ENCODE peak calls at places on chromosomes 12 and 14, in ten cellular contexts. One of them, this sample, is unnamed.

GRCh38 chr12:104465379-104465778 is 8.6 kb downstream of the CHST11 start:
- DNase-seq in GM12878: no peak
- DNase-seq in fibroblast of pulmonary artery: no peak
- DNase-seq in fibroblast of the aortic adventitia: no peak
- DNase-seq in Caco-2: no peak
- DNase-seq in lung: no peak
- DNase-seq in tibial artery: no peak
- DNase-seq in left ventricle myocardium inferior: no peak
- DNase-seq in cardiac fibroblast: no peak
- DNase-seq in fibroblast of villous mesenchyme: no peak
- DNase-seq in this sample: no peak

GRCh38 chr12:49487605-49488004 is 51.2 kb upstream of the KCNH3 start:
- DNase-seq in GM12878: peak
- DNase-seq in fibroblast of pulmonary artery: no peak
- DNase-seq in fibroblast of the aortic adventitia: no peak
- DNase-seq in Caco-2: no peak
- DNase-seq in lung: no peak
- DNase-seq in tibial artery: no peak
- DNase-seq in left ventricle myocardium inferior: no peak
- DNase-seq in cardiac fibroblast: no peak
- DNase-seq in fibroblast of villous mesenchyme: no peak
- DNase-seq in this sample: no peak

GRCh38 chr14:34911209-34912150 is 36.3 kb upstream of the BAZ1A start:
- DNase-seq in GM12878: no peak
- DNase-seq in fibroblast of pulmonary artery: peak
- DNase-seq in fibroblast of the aortic adventitia: peak
- DNase-seq in Caco-2: no peak
- DNase-seq in lung: no peak
- DNase-seq in tibial artery: no peak
- DNase-seq in left ventricle myocardium inferior: no peak
- DNase-seq in cardiac fibroblast: peak
- DNase-seq in fibroblast of villous mesenchyme: peak
- DNase-seq in this sample: no peak

GRCh38 chr12:87812030-87812429 is 217.2 kb downstream of the C12orf50 start:
- DNase-seq in GM12878: no peak
- DNase-seq in fibroblast of pulmonary artery: no peak
- DNase-seq in fibroblast of the aortic adventitia: peak
- DNase-seq in Caco-2: no peak
- DNase-seq in lung: no peak
- DNase-seq in tibial artery: no peak
- DNase-seq in left ventricle myocardium inferior: no peak
- DNase-seq in cardiac fibroblast: no peak
- DNase-seq in fibroblast of villous mesenchyme: no peak
- DNase-seq in this sample: no peak

GRCh38 chr14:64970776-64971451 is 1.2 kb downstream of the RAB15 start:
- DNase-seq in GM12878: no peak
- DNase-seq in fibroblast of pulmonary artery: no peak
- DNase-seq in fibroblast of the aortic adventitia: peak
- DNase-seq in Caco-2: peak
- DNase-seq in lung: peak
- DNase-seq in tibial artery: no peak
- DNase-seq in left ventricle myocardium inferior: no peak
- DNase-seq in cardiac fibroblast: no peak
- DNase-seq in fibroblast of villous mesenchyme: no peak
- DNase-seq in this sample: no peak

GRCh38 chr12:68579254-68579653 is 31.4 kb upstream of the RAP1B start:
- DNase-seq in GM12878: no peak
- DNase-seq in fibroblast of pulmonary artery: no peak
- DNase-seq in fibroblast of the aortic adventitia: no peak
- DNase-seq in Caco-2: no peak
- DNase-seq in lung: no peak
- DNase-seq in tibial artery: no peak
- DNase-seq in left ventricle myocardium inferior: no peak
- DNase-seq in cardiac fibroblast: no peak
- DNase-seq in fibroblast of villous mesenchyme: no peak
- DNase-seq in this sample: no peak

GRCh38 chr14:31937730-31938346 is 139.3 kb upstream of the ARHGAP5 start:
- DNase-seq in GM12878: peak
- DNase-seq in fibroblast of pulmonary artery: peak
- DNase-seq in fibroblast of the aortic adventitia: peak
- DNase-seq in Caco-2: peak
- DNase-seq in lung: no peak
- DNase-seq in tibial artery: peak
- DNase-seq in left ventricle myocardium inferior: peak
- DNase-seq in cardiac fibroblast: peak
- DNase-seq in fibroblast of villous mesenchyme: peak
- DNase-seq in this sample: no peak

GRCh38 chr12:94263011-94263786 is 114.8 kb downstream of the PLXNC1 start:
- DNase-seq in GM12878: peak
- DNase-seq in fibroblast of pulmonary artery: no peak
- DNase-seq in fibroblast of the aortic adventitia: peak
- DNase-seq in Caco-2: no peak
- DNase-seq in lung: no peak
- DNase-seq in tibial artery: no peak
- DNase-seq in left ventricle myocardium inferior: no peak
- DNase-seq in cardiac fibroblast: no peak
- DNase-seq in fibroblast of villous mesenchyme: no peak
- DNase-seq in this sample: no peak

GRCh38 chr12:7935773-7936581 is at the start of gene SLC2A3:
- DNase-seq in GM12878: peak
- DNase-seq in fibroblast of pulmonary artery: peak
- DNase-seq in fibroblast of the aortic adventitia: peak
- DNase-seq in Caco-2: peak
- DNase-seq in lung: peak
- DNase-seq in tibial artery: peak
- DNase-seq in left ventricle myocardium inferior: peak
- DNase-seq in cardiac fibroblast: peak
- DNase-seq in fibroblast of villous mesenchyme: peak
- DNase-seq in this sample: no peak

GRCh38 chr14:104866451-104867370 is 1.6 kb downstream of the CEP170B start:
- DNase-seq in GM12878: no peak
- DNase-seq in fibroblast of pulmonary artery: no peak
- DNase-seq in fibroblast of the aortic adventitia: no peak
- DNase-seq in Caco-2: no peak
- DNase-seq in lung: no peak
- DNase-seq in tibial artery: no peak
- DNase-seq in left ventricle myocardium inferior: peak
- DNase-seq in cardiac fibroblast: no peak
- DNase-seq in fibroblast of villous mesenchyme: no peak
- DNase-seq in this sample: no peak

GRCh38 chr14:73752297-73752992 is 38.3 kb upstream of the PNMA1 start:
- DNase-seq in GM12878: no peak
- DNase-seq in fibroblast of pulmonary artery: peak
- DNase-seq in fibroblast of the aortic adventitia: peak
- DNase-seq in Caco-2: no peak
- DNase-seq in lung: no peak
- DNase-seq in tibial artery: peak
- DNase-seq in left ventricle myocardium inferior: peak
- DNase-seq in cardiac fibroblast: peak
- DNase-seq in fibroblast of villous mesenchyme: peak
- DNase-seq in this sample: peak

GRCh38 chr12:132429932-132430643 is 59.9 kb upstream of the FBRSL1 start:
- DNase-seq in GM12878: no peak
- DNase-seq in fibroblast of pulmonary artery: no peak
- DNase-seq in fibroblast of the aortic adventitia: no peak
- DNase-seq in Caco-2: peak
- DNase-seq in lung: no peak
- DNase-seq in tibial artery: no peak
- DNase-seq in left ventricle myocardium inferior: no peak
- DNase-seq in cardiac fibroblast: peak
- DNase-seq in fibroblast of villous mesenchyme: peak
- DNase-seq in this sample: no peak

GRCh38 chr12:90058721-90059120 is 350.1 kb upstream of the ATP2B1 start:
- DNase-seq in GM12878: no peak
- DNase-seq in fibroblast of pulmonary artery: peak
- DNase-seq in fibroblast of the aortic adventitia: peak
- DNase-seq in Caco-2: no peak
- DNase-seq in lung: no peak
- DNase-seq in tibial artery: no peak
- DNase-seq in left ventricle myocardium inferior: no peak
- DNase-seq in cardiac fibroblast: peak
- DNase-seq in fibroblast of villous mesenchyme: peak
- DNase-seq in this sample: no peak

GRCh38 chr14:77181603-77182437 is at the start of gene TMEM63C:
- DNase-seq in GM12878: peak
- DNase-seq in fibroblast of pulmonary artery: no peak
- DNase-seq in fibroblast of the aortic adventitia: no peak
- DNase-seq in Caco-2: peak
- DNase-seq in lung: no peak
- DNase-seq in tibial artery: no peak
- DNase-seq in left ventricle myocardium inferior: no peak
- DNase-seq in cardiac fibroblast: peak
- DNase-seq in fibroblast of villous mesenchyme: no peak
- DNase-seq in this sample: peak

GRCh38 chr12:91074068-91074819 is 16.4 kb upstream of the KERA start:
- DNase-seq in GM12878: no peak
- DNase-seq in fibroblast of pulmonary artery: no peak
- DNase-seq in fibroblast of the aortic adventitia: peak
- DNase-seq in Caco-2: no peak
- DNase-seq in lung: no peak
- DNase-seq in tibial artery: no peak
- DNase-seq in left ventricle myocardium inferior: no peak
- DNase-seq in cardiac fibroblast: peak
- DNase-seq in fibroblast of villous mesenchyme: no peak
- DNase-seq in this sample: no peak

GRCh38 chr14:34172477-34173368 is 221.8 kb upstream of the EGLN3 start:
- DNase-seq in GM12878: no peak
- DNase-seq in fibroblast of pulmonary artery: no peak
- DNase-seq in fibroblast of the aortic adventitia: no peak
- DNase-seq in Caco-2: no peak
- DNase-seq in lung: no peak
- DNase-seq in tibial artery: no peak
- DNase-seq in left ventricle myocardium inferior: no peak
- DNase-seq in cardiac fibroblast: no peak
- DNase-seq in fibroblast of villous mesenchyme: no peak
- DNase-seq in this sample: no peak

DNA sequence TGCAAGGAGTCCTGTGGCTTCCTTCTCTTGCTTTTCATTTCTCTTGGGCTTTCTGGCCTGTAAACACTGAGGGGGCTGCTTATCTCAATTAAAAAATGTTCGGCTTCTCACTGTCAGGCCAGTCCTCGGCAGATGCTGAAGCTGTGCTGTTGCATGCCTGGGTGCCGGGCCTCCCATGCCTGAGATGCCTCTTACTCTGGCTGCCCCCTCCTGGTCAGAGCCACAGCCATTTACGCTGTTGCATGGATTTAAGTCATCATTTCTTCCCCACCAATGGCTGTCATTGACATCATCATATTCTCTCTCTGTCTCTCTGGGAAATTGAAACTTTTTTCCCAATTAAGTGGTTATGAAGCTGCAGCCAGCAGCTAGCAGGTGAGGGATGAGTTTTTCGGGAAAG is 53.7 kb downstream of the FOXN4 start:
- DNase-seq in GM12878: no peak
- DNase-seq in fibroblast of pulmonary artery: peak
- DNase-seq in fibroblast of the aortic adventitia: peak
- DNase-seq in Caco-2: peak
- DNase-seq in lung: no peak
- DNase-seq in tibial artery: no peak
- DNase-seq in left ventricle myocardium inferior: no peak
- DNase-seq in cardiac fibroblast: peak
- DNase-seq in fibroblast of villous mesenchyme: peak
- DNase-seq in this sample: no peak
- TF ChIP-seq CTCF in GM12878: no peak
- TF ChIP-seq CTCF in fibroblast of pulmonary artery: peak
- TF ChIP-seq CTCF in fibroblast of the aortic adventitia: no peak
- TF ChIP-seq CTCF in Caco-2: peak
- TF ChIP-seq CTCF in lung: no peak
- TF ChIP-seq CTCF in tibial artery: no peak
- TF ChIP-seq CTCF in left ventricle myocardium inferior: no peak
- TF ChIP-seq CTCF in cardiac fibroblast: peak
- TF ChIP-seq CTCF in fibroblast of villous mesenchyme: peak
- TF ChIP-seq CTCF in this sample: no peak

DNA sequence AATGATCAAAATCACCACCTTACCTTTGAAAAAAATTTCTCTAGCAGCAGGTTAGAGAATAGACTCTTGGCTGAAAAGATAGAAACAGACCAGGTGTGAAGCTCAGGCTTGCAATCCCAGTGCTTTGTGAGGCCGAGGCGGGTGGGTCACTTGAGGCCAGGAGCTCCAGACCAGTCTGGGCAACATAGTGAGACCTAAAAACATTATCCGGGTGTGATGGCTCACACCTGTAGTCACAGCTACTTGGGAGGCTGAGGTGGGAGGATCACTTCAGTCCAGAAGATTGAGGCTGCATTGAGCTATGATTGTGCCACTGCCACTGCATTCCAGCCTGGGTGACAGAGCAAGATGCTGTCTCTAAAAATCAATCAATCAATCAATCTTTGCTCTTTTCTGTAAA is 105.3 kb upstream of the TBX3 start:
- DNase-seq in GM12878: no peak
- DNase-seq in fibroblast of pulmonary artery: no peak
- DNase-seq in fibroblast of the aortic adventitia: no peak
- DNase-seq in Caco-2: no peak
- DNase-seq in lung: no peak
- DNase-seq in tibial artery: no peak
- DNase-seq in left ventricle myocardium inferior: no peak
- DNase-seq in cardiac fibroblast: no peak
- DNase-seq in fibroblast of villous mesenchyme: no peak
- DNase-seq in this sample: no peak
- H3K4me3 ChIP-seq in GM12878: no peak
- H3K4me3 ChIP-seq in fibroblast of pulmonary artery: no peak
- H3K4me3 ChIP-seq in fibroblast of the aortic adventitia: no peak
- H3K4me3 ChIP-seq in Caco-2: no peak
- H3K4me3 ChIP-seq in lung: no peak
- H3K4me3 ChIP-seq in tibial artery: no peak
- H3K4me3 ChIP-seq in left ventricle myocardium inferior: no peak
- H3K4me3 ChIP-seq in cardiac fibroblast: no peak
- H3K4me3 ChIP-seq in fibroblast of villous mesenchyme: no peak
- H3K4me3 ChIP-seq in this sample: no peak

DNA sequence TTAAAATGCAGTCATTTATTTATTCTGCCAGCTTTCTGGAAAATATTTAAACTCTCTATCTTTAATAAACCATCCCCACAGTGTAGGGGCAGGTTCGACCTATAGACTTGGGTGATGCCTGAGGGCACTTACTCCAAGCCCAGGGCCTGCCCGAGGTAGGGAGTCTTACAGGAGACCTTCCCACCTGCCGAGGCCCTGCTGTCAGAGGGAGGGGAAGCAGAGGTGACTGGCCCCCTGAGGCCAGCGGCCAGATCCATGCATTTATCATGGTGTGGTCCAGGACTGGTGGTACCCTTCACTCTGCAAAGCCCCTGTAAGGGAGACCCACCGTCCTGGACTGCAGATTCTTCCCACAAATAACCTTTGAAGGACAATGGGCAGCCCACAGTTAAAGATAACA is 7.6 kb downstream of the EML1 start:
- DNase-seq in GM12878: no peak
- DNase-seq in fibroblast of pulmonary artery: no peak
- DNase-seq in fibroblast of the aortic adventitia: no peak
- DNase-seq in Caco-2: no peak
- DNase-seq in lung: no peak
- DNase-seq in tibial artery: no peak
- DNase-seq in left ventricle myocardium inferior: no peak
- DNase-seq in cardiac fibroblast: no peak
- DNase-seq in fibroblast of villous mesenchyme: no peak
- DNase-seq in this sample: no peak
- TF ChIP-seq CTCF in GM12878: no peak
- TF ChIP-seq CTCF in fibroblast of pulmonary artery: no peak
- TF ChIP-seq CTCF in fibroblast of the aortic adventitia: no peak
- TF ChIP-seq CTCF in Caco-2: no peak
- TF ChIP-seq CTCF in lung: no peak
- TF ChIP-seq CTCF in tibial artery: no peak
- TF ChIP-seq CTCF in left ventricle myocardium inferior: no peak
- TF ChIP-seq CTCF in cardiac fibroblast: no peak
- TF ChIP-seq CTCF in fibroblast of villous mesenchyme: no peak
- TF ChIP-seq CTCF in this sample: no peak

GRCh38 chr12:123115409-123116111 is 35.3 kb downstream of the PITPNM2 start:
- DNase-seq in GM12878: peak
- DNase-seq in fibroblast of pulmonary artery: peak
- DNase-seq in fibroblast of the aortic adventitia: peak
- DNase-seq in Caco-2: no peak
- DNase-seq in lung: no peak
- DNase-seq in tibial artery: peak
- DNase-seq in left ventricle myocardium inferior: peak
- DNase-seq in cardiac fibroblast: peak
- DNase-seq in fibroblast of villous mesenchyme: peak
- DNase-seq in this sample: no peak
- H3K4me3 ChIP-seq in GM12878: no peak
- H3K4me3 ChIP-seq in fibroblast of pulmonary artery: no peak
- H3K4me3 ChIP-seq in fibroblast of the aortic adventitia: peak
- H3K4me3 ChIP-seq in Caco-2: no peak
- H3K4me3 ChIP-seq in lung: no peak
- H3K4me3 ChIP-seq in tibial artery: no peak
- H3K4me3 ChIP-seq in left ventricle myocardium inferior: peak
- H3K4me3 ChIP-seq in cardiac fibroblast: no peak
- H3K4me3 ChIP-seq in fibroblast of villous mesenchyme: no peak
- H3K4me3 ChIP-seq in this sample: no peak

This sample was measured in LNCaP clone FGC.